ENCODE peak calls at places on chromosome 18, in five cellular contexts. L is adrenal gland, M is uterus, N is sigmoid colon, E is transverse colon. A is an unnamed sample.

GRCh38 chr18:6781179-6781714 is 51.7 kb downstream of the ARHGAP28 start:
- DNase-seq in N (no peak), E (no peak), L (peak), M (peak), A (no peak)

GRCh38 chr18:30454920-30455319 is 587.6 kb downstream of the DSC3 start:
- DNase-seq in L (no peak), M (no peak), E (no peak), N (no peak), A (no peak)

GRCh38 chr18:54647176-54647575 is 56.1 kb downstream of the DYNAP start:
- DNase-seq in L (no peak), N (no peak), E (peak), M (no peak), A (no peak)

GRCh38 chr18:50099725-50100414 is 95.1 kb downstream of the MYO5B start:
- DNase-seq in E (no peak), L (no peak), N (no peak), M (no peak), A (no peak)

GRCh38 chr18:52069201-52069600 is 270.8 kb upstream of the DCC start:
- DNase-seq in M (no peak), N (no peak), L (no peak), E (no peak), A (no peak)

GRCh38 chr18:59861963-59862819 is 37.6 kb upstream of the PMAIP1 start:
- DNase-seq in N (no peak), M (no peak), E (no peak), L (no peak), A (no peak)

GRCh38 chr18:1350931-1351450 is 446.3 kb downstream of the ADCYAP1 start:
- DNase-seq in L (no peak), E (no peak), N (no peak), M (no peak), A (no peak)

GRCh38 chr18:55031979-55032378 is 72.7 kb upstream of the CCDC68 start:
- DNase-seq in N (no peak), M (no peak), E (no peak), L (no peak), A (no peak)

GRCh38 chr18:55856191-55856590 is 268.2 kb upstream of the TCF4 start:
- DNase-seq in E (no peak), N (no peak), M (no peak), L (no peak), A (no peak)

GRCh38 chr18:3251249-3251962 is 3.8 kb downstream of the MYL12A start:
- DNase-seq in L (no peak), N (no peak), E (no peak), M (no peak), A (no peak)

GRCh38 chr18:63152096-63152495 is 167.5 kb downstream of the BCL2 start:
- DNase-seq in E (no peak), N (no peak), M (no peak), L (no peak), A (no peak)

GRCh38 chr18:70464343-70465114 is 175.7 kb downstream of the SOCS6 start:
- DNase-seq in M (peak), N (peak), L (peak), E (peak), A (peak)

GRCh38 chr18:23872701-23873550 is 141.6 kb upstream of the TTC39C start:
- DNase-seq in N (no peak), M (no peak), L (no peak), E (peak), A (no peak)

GRCh38 chr18:55588876-55589595 is 1.0 kb upstream of the TCF4 start:
- DNase-seq in N (no peak), E (no peak), M (no peak), L (no peak), A (no peak)

GRCh38 chr18:42893991-42894390 is 221.5 kb downstream of the RIT2 start:
- DNase-seq in M (no peak), E (no peak), L (no peak), N (no peak), A (no peak)

GRCh38 chr18:6763524-6763923 is 34.0 kb downstream of the ARHGAP28 start:
- DNase-seq in E (no peak), M (no peak), L (no peak), N (peak), A (no peak)

GRCh38 chr18:67216846-67217245 is 299.7 kb downstream of the DSEL start:
- DNase-seq in M (no peak), E (no peak), L (no peak), N (no peak), A (no peak)

GRCh38 chr18:64090876-64091275 is 58.0 kb downstream of the LINC00305 start:
- DNase-seq in L (no peak), E (no peak), N (no peak), M (no peak), A (no peak)

GRCh38 chr18:58091099-58091611 is 47.1 kb downstream of the NEDD4L start:
- DNase-seq in L (peak), M (no peak), E (peak), N (no peak), A (peak)

GRCh38 chr18:23992119-23992940 is 22.2 kb upstream of the TTC39C start:
- DNase-seq in M (no peak), L (peak), N (no peak), E (no peak), A (no peak)

GRCh38 chr18:48623468-48624220 is 84.8 kb downstream of the CTIF start:
- DNase-seq in N (no peak), L (no peak), E (no peak), M (no peak), A (peak)

GRCh38 chr18:3595282-3596273 is 145.6 kb downstream of the TGIF1 start:
- DNase-seq in N (peak), L (peak), M (peak), E (peak), A (no peak)

GRCh38 chr18:74524097-74524496 is 10.2 kb upstream of the CNDP1 start:
- DNase-seq in L (no peak), M (no peak), E (peak), N (peak), A (no peak)

GRCh38 chr18:62460851-62461300 is 61.9 kb upstream of the ZCCHC2 start:
- DNase-seq in L (peak), N (no peak), M (no peak), E (no peak), A (no peak)

GRCh38 chr18:57649536-57650495 is 28.2 kb upstream of the NARS1 start:
- DNase-seq in L (peak), N (no peak), E (no peak), M (no peak), A (no peak)

GRCh38 chr18:71105078-71105819 is 816.4 kb downstream of the SOCS6 start:
- DNase-seq in L (no peak), M (no peak), N (no peak), E (no peak), A (no peak)

GRCh38 chr18:11387880-11388279 is 221.5 kb upstream of the SLC35G4 start:
- DNase-seq in N (no peak), M (no peak), E (peak), L (peak), A (peak)

GRCh38 chr18:13513015-13513414 is 213.3 kb downstream of the FAM210A start:
- DNase-seq in L (no peak), N (peak), M (no peak), E (no peak), A (no peak)

GRCh38 chr18:23994361-23994902 is 20.1 kb upstream of the TTC39C start:
- DNase-seq in N (peak), E (peak), L (peak), M (peak), A (peak)

GRCh38 chr18:55541571-55541970 is 46.4 kb downstream of the TCF4 start:
- DNase-seq in M (no peak), L (no peak), E (no peak), N (no peak), A (no peak)

GRCh38 chr18:9096013-9096383 is 6.5 kb upstream of the NDUFV2 start:
- DNase-seq in L (no peak), N (no peak), M (no peak), E (no peak), A (no peak)

GRCh38 chr18:9096698-9097097 is 5.8 kb upstream of the NDUFV2 start:
- DNase-seq in L (no peak), N (no peak), M (no peak), E (no peak), A (no peak)

GRCh38 chr18:9094307-9095226 is 7.9 kb upstream of the NDUFV2 start:
- DNase-seq in L (no peak), N (no peak), E (no peak), M (no peak), A (no peak)

GRCh38 chr18:9097349-9097748 is 5.2 kb upstream of the NDUFV2 start:
- DNase-seq in L (no peak), M (no peak), E (no peak), N (no peak), A (no peak)

DNA sequence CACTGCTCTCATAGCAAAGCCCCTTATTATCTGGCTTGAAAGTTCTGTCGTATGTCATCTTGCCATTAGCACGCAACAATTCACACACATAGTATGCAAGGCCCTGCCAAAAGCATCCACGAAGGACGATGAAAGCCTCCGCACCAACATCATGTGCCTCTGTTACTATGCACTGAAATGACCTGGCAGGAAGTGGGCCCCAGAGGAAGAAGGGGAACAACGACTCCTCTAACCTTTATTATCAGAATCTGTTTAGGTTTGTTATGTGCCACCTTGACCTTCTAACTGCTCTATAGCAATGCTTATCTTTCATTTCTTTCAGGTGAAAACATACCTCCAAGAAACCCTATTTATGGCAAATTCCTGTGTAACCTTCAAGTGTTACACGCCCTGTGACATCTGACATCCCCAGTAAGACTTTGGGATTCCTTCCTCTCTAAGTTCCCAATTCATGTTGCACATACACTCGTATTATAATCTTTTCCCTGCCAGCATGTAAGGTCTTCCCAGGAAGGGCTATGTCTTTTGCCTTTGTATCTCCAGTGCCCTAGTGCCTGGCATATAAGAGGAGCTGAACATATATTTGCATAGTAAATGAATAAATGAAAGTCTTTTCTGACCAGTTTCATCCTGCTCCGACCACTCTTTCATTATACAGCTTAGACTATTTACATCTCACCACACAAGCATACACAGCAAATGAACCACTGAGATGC is 7.0 kb upstream of the NDUFV2 start:
- DNase-seq in M (no peak), L (no peak), E (peak), N (peak), A (no peak)
- TF ChIP-seq POLR2A in M (no peak), L (no peak), E (no peak), N (no peak), A (no peak)

GRCh38 chr18:77054288-77054605 is 78.3 kb downstream of the MBP start:
- DNase-seq in E (no peak), L (no peak), N (no peak), M (no peak), A (no peak)
- TF ChIP-seq POLR2A in E (no peak), L (no peak), N (no peak), M (no peak), A (no peak)

GRCh38 chr18:79425573-79425895 is 29.8 kb downstream of the NFATC1 start:
- DNase-seq in N (no peak), L (no peak), E (no peak), M (no peak), A (no peak)
- TF ChIP-seq POLR2A in N (no peak), L (no peak), E (no peak), M (no peak), A (no peak)

GRCh38 chr18:77103181-77103875 is 29.3 kb downstream of the MBP start:
- DNase-seq in N (no peak), E (no peak), M (no peak), L (no peak), A (no peak)

GRCh38 chr18:77099501-77100370 is 32.8 kb downstream of the MBP start:
- DNase-seq in L (no peak), N (no peak), M (no peak), E (no peak), A (no peak)

GRCh38 chr18:77102246-77103040 is 30.1 kb downstream of the MBP start:
- DNase-seq in M (no peak), L (no peak), N (no peak), E (no peak), A (no peak)

GRCh38 chr18:77100751-77101355 is 31.7 kb downstream of the MBP start:
- DNase-seq in N (no peak), L (no peak), M (no peak), E (no peak), A (no peak)

GRCh38 chr18:77101410-77102245 is 31.0 kb downstream of the MBP start:
- DNase-seq in N (peak), L (peak), E (peak), M (peak), A (peak)
- TF ChIP-seq POLR2A in N (no peak), L (no peak), E (peak), M (no peak), A (no peak)

DNA sequence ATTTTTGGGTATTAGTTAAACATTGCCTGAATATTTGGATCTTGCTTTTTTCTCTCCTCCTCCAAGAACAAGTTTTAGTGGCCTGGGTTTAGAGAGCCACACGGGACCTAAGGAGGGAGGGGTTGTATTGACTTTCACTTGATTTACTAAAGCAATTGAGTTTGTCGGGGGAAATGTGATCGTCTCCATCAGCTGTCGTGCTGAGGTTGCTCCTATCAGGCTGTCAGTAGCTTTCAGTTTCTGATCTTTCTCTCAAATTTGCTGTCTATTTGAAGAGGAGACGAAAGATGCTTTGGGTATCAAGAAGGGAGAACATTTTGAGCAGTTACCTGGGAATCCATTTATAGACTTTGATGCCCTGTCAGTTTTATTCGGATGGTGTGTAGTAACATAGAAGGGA is 106.0 kb downstream of the SETBP1 start:
- DNase-seq in L (no peak), M (no peak), E (no peak), N (no peak), A (no peak)
- TF ChIP-seq POLR2A in L (no peak), M (no peak), E (no peak), N (no peak), A (no peak)

DNA sequence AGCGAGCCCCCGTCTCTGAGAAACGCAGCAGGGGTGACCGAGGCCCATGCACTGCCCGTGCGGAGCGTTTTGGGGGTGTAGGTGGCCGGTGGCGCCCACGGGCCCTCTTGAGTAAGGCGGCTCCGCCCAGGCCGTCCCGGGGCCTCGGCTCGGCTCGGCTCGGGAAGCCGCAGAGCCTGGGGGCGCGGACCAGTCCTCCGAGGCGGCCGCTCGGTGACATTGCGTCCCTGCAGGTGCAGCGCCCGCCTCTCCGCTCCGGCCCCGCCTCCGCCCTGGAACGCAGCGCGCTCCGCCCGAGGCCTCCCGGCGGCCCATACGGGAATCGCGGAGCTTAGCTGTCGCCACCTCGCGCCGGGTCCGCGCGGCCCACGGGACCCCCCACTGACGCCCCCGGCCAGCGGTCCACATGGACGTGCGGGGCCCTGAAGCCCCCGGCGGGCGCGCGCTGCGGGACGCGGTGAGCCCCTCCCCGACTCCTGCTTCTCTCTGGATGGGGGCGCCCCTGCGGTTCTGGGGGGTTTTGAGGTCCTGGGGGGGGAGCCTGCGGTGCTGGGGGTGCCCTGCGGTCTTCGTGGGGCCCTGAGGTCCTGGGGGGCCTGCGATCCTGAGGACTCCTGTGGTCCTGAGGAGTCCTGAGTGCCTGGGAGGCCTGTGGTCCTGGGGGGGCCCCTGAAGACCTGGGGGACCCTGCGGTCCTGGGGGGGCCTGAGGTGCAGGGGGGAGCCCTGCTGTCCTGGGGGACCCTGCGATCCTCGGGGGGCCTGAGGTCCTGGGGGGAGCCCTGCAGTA is at the start of gene HSBP1L1:
- DNase-seq in E (peak), L (peak), M (peak), N (peak), A (no peak)
- TF ChIP-seq POLR2A in E (peak), L (peak), M (no peak), N (no peak), A (no peak)

DNA sequence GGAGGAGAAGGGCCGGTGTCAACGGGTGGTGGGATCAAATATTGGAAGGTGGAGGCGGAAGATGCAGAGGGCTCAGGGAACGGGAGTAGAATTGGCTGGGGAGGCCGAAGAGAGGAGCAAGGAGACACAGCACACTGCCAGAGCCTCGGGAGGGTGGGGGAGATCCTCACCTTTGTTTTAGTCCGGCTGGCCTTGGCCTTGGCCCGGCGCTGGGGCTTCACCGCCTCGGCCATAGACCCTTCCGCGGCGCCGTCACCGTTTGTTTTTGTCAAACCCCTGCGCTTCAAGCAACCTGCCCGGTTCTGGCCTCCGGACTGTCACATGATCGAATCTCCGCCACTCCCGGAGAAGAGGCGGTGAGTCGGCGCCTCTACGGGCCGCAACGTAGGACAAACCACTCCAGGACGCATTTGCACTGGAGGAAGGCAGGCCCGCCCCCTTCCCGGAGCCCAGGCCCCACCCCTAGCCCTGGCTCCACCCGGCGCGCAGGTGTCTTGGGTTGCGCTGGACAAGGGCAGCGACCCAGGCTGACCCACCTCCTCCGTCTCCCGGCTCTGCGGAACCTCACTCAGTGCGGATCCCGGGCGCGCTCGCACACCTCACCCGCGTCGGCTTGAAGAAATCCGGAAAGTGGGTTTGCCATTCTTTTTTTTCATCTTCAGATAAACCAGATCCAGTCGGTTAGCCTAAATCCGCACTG is at the start of gene EPG5:
- DNase-seq in L (peak), M (peak), N (peak), E (peak), A (peak)
- TF ChIP-seq POLR2A in L (peak), M (peak), N (peak), E (peak), A (peak)

GRCh38 chr18:44514766-44515165 is 165.9 kb upstream of the SETBP1 start:
- DNase-seq in E (no peak), L (no peak), N (no peak), M (no peak), A (no peak)
- TF ChIP-seq POLR2A in E (no peak), L (no peak), N (no peak), M (no peak), A (no peak)

DNA sequence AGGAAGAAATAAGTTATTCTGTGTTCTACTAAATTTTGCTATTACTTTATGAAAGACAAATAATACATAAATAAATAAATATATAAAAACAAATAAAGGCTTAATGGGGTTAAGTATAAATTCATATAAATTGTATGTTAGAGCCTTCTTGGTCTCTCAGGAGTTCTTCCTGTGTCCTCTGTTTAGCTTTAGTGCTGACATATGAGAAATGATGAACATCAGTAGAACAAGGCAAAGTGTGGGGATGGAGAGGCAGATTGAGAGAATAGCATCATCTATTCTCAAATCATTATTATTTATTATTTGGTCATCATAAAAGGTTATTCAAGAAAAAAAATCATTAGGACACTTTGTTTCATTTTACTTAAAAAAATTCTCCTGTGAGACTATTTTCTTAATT is 468.1 kb upstream of the CHST9 start:
- DNase-seq in N (no peak), E (no peak), M (no peak), L (no peak), A (no peak)
- TF ChIP-seq POLR2A in N (no peak), E (no peak), M (no peak), L (no peak), A (no peak)

GRCh38 chr18:22428672-22429071 is 11.0 kb upstream of the CTAGE1 start:
- DNase-seq in M (no peak), N (no peak), L (no peak), E (no peak), A (no peak)
- TF ChIP-seq POLR2A in M (no peak), N (no peak), L (no peak), E (no peak), A (no peak)